ENCODE peak calls at places on chromosomes 2 and 18, in six cellular contexts. A, Q, E, X, C and L are unnamed samples.

GRCh38 chr2:230913406-230913805 is 11.6 kb downstream of the GPR55 start:
- DNase-seq in X (peak; percentile 78), Q (peak; percentile 67), C (no peak), E (no peak), A (peak; percentile 74), L (no peak)

GRCh38 chr2:66580343-66580954 is 145.5 kb downstream of the MEIS1 start:
- DNase-seq in C (no peak), X (no peak), A (no peak), Q (no peak), E (no peak), L (no peak)

GRCh38 chr2:227351639-227352038 is 26.6 kb downstream of the MFF start:
- DNase-seq in A (no peak), Q (no peak), E (no peak), X (no peak), C (no peak), L (no peak)

GRCh38 chr18:12458761-12459160 is 51.0 kb downstream of the PRELID3A start:
- DNase-seq in X (no peak), C (no peak), E (no peak), Q (no peak), A (no peak), L (no peak)

GRCh38 chr18:22551536-22552151 is 133.9 kb upstream of the CTAGE1 start:
- DNase-seq in Q (no peak), A (no peak), C (peak; percentile 84), X (no peak), E (no peak), L (no peak)

GRCh38 chr18:46148810-46149209 is 44.6 kb downstream of the HAUS1 start:
- DNase-seq in C (peak; percentile 28), A (peak; percentile 87), X (no peak), E (no peak), Q (no peak), L (no peak)

GRCh38 chr2:155997538-155997937 is 335.0 kb downstream of the NR4A2 start:
- DNase-seq in X (no peak), A (no peak), E (no peak), C (peak; percentile 2), Q (no peak), L (no peak)

GRCh38 chr2:101516833-101517690 is 42.1 kb upstream of the RFX8 start:
- DNase-seq in A (no peak), C (peak; percentile 75), X (no peak), E (no peak), Q (no peak), L (no peak)

GRCh38 chr2:174180165-174180724 is 68.1 kb downstream of the OLA1 start:
- DNase-seq in X (no peak), Q (no peak), C (no peak), A (peak; percentile 78), E (no peak), L (no peak)